ENCODE peak calls at places on chromosomes 12 and 14, in seven cellular contexts. One of them, this sample, is unnamed.

GRCh38 chr12:57766464-57767311 is at the start of gene CYP27B1:
- DNase-seq in AG04450: no peak
- DNase-seq in fibroblast of the aortic adventitia: peak
- DNase-seq in occipital lobe: no peak
- DNase-seq in iris pigment epithelial cell: peak
- DNase-seq in H7: peak
- DNase-seq in spleen: no peak
- DNase-seq in this sample: no peak

GRCh38 chr12:107513636-107514400 is 171.8 kb upstream of the PWP1 start:
- DNase-seq in AG04450: no peak
- DNase-seq in fibroblast of the aortic adventitia: no peak
- DNase-seq in occipital lobe: no peak
- DNase-seq in iris pigment epithelial cell: no peak
- DNase-seq in H7: no peak
- DNase-seq in spleen: no peak
- DNase-seq in this sample: no peak

GRCh38 chr12:82595946-82596345 is 90.8 kb upstream of the TMTC2 start:
- DNase-seq in AG04450: no peak
- DNase-seq in fibroblast of the aortic adventitia: no peak
- DNase-seq in occipital lobe: no peak
- DNase-seq in iris pigment epithelial cell: no peak
- DNase-seq in H7: no peak
- DNase-seq in spleen: no peak
- DNase-seq in this sample: no peak

GRCh38 chr14:99116741-99117295 is 155.2 kb downstream of the BCL11B start:
- DNase-seq in AG04450: no peak
- DNase-seq in fibroblast of the aortic adventitia: no peak
- DNase-seq in occipital lobe: no peak
- DNase-seq in iris pigment epithelial cell: no peak
- DNase-seq in H7: no peak
- DNase-seq in spleen: no peak
- DNase-seq in this sample: no peak

GRCh38 chr12:130702966-130703732 is 12.9 kb downstream of the RIMBP2 start:
- DNase-seq in AG04450: no peak
- DNase-seq in fibroblast of the aortic adventitia: no peak
- DNase-seq in occipital lobe: no peak
- DNase-seq in iris pigment epithelial cell: no peak
- DNase-seq in H7: no peak
- DNase-seq in spleen: no peak
- DNase-seq in this sample: no peak

GRCh38 chr12:123119808-123120207 is 31.1 kb downstream of the PITPNM2 start:
- DNase-seq in AG04450: no peak
- DNase-seq in fibroblast of the aortic adventitia: no peak
- DNase-seq in occipital lobe: no peak
- DNase-seq in iris pigment epithelial cell: no peak
- DNase-seq in H7: no peak
- DNase-seq in spleen: no peak
- DNase-seq in this sample: no peak

GRCh38 chr12:1857821-1858220 is 37.5 kb downstream of the LRTM2 start:
- DNase-seq in AG04450: no peak
- DNase-seq in fibroblast of the aortic adventitia: no peak
- DNase-seq in occipital lobe: no peak
- DNase-seq in iris pigment epithelial cell: no peak
- DNase-seq in H7: no peak
- DNase-seq in spleen: no peak
- DNase-seq in this sample: no peak

GRCh38 chr14:95872777-95873176 is 3.9 kb upstream of the TUNAR start:
- DNase-seq in AG04450: no peak
- DNase-seq in fibroblast of the aortic adventitia: no peak
- DNase-seq in occipital lobe: no peak
- DNase-seq in iris pigment epithelial cell: no peak
- DNase-seq in H7: no peak
- DNase-seq in spleen: no peak
- DNase-seq in this sample: no peak

GRCh38 chr12:23906329-23906728 is 43.1 kb downstream of the SOX5 start:
- DNase-seq in AG04450: no peak
- DNase-seq in fibroblast of the aortic adventitia: peak
- DNase-seq in occipital lobe: no peak
- DNase-seq in iris pigment epithelial cell: peak
- DNase-seq in H7: no peak
- DNase-seq in spleen: no peak
- DNase-seq in this sample: no peak